ENCODE peak calls at places on chromosomes 13 and 19, in four cellular contexts. Y is tibial nerve, S is adrenal gland, K is mucosa of descending colon. Z is an unnamed sample. For H3K9me3 and H3K4me1, the result is how much of the 10 kb centered on the place peaks cover.

GRCh38 chr13:49890376-49890775 is 45.8 kb downstream of the SPRYD7 start:
- DNase-seq in Y (no peak), S (no peak), K (no peak), Z (no peak)

GRCh38 chr19:39937094-39937493 is 2.7 kb upstream of the FCGBP start:
- DNase-seq in Y (no peak), S (no peak), K (no peak), Z (no peak)

GRCh38 chr19:23346696-23347095 is 48.6 kb downstream of the ZNF91 start:
- DNase-seq in Y (no peak), S (no peak), K (no peak), Z (no peak)

GRCh38 chr19:17775991-17776803 is 18.7 kb upstream of the B3GNT3 start:
- DNase-seq in Y (no peak), S (no peak), K (no peak), Z (no peak)

GRCh38 chr13:32851083-32852064 is 164.8 kb upstream of the KL start:
- DNase-seq in Y (peak), S (no peak), K (no peak), Z (no peak)

GRCh38 chr13:114229486-114229885 is 5.2 kb upstream of the CDC16 start:
- DNase-seq in Y (no peak), S (no peak), K (no peak), Z (no peak)

GRCh38 chr13:36559388-36559787 is 114.4 kb upstream of the SERTM1 start:
- DNase-seq in Y (no peak), S (no peak), K (no peak), Z (no peak)

GRCh38 chr19:17114414-17114831 is 38.8 kb downstream of the MYO9B start:
- DNase-seq in Y (no peak), S (no peak), K (no peak), Z (no peak)

GRCh38 chr13:26589754-26590153 is 32.3 kb downstream of the WASF3 start:
- DNase-seq in Y (no peak), S (peak), K (no peak), Z (no peak)

GRCh38 chr19:43423779-43424178 is 9.1 kb downstream of the TEX101 start:
- DNase-seq in Y (no peak), S (no peak), K (no peak), Z (no peak)

GRCh38 chr13:85806553-85807175 is 7.4 kb upstream of the SLITRK6 start:
- DNase-seq in Y (no peak), S (no peak), K (no peak), Z (no peak)

GRCh38 chr19:6754136-6754535 is 13.1 kb downstream of the SH2D3A start:
- DNase-seq in Y (no peak), S (no peak), K (peak), Z (no peak)

GRCh38 chr19:35742121-35742724 is at the start of gene IGFLR1:
- DNase-seq in Y (no peak), S (no peak), K (no peak), Z (no peak)

GRCh38 chr13:49421391-49421790 is 22.5 kb downstream of the CAB39L start:
- DNase-seq in Y (no peak), S (no peak), K (no peak), Z (no peak)

GRCh38 chr19:12668937-12669271 is 2.3 kb downstream of the WDR83 start:
- DNase-seq in Y (peak), S (peak), K (no peak), Z (peak)

GRCh38 chr19:34145741-34146202 is 26.5 kb upstream of the LSM14A start:
- DNase-seq in Y (peak), S (peak), K (no peak), Z (peak)

GRCh38 chr13:35393886-35394285 is 82.6 kb downstream of the MAB21L1 start:
- DNase-seq in Y (no peak), S (no peak), K (no peak), Z (no peak)

GRCh38 chr19:39304701-39305571 is 8.7 kb downstream of the IFNL1 start:
- DNase-seq in Y (no peak), S (no peak), K (no peak), Z (no peak)

GRCh38 chr19:54478677-54479266 is 5.7 kb upstream of the CDC42EP5 start:
- DNase-seq in Y (no peak), S (no peak), K (no peak), Z (no peak)

GRCh38 chr13:23668557-23668956 is 98.3 kb downstream of the TNFRSF19 start:
- DNase-seq in Y (no peak), S (no peak), K (no peak), Z (no peak)

GRCh38 chr19:10219678-10220077 is 11.5 kb downstream of the S1PR2 start:
- DNase-seq in Y (no peak), S (no peak), K (no peak), Z (no peak)

GRCh38 chr19:36805364-36805763 is 32.8 kb upstream of the ZNF850 start:
- DNase-seq in Y (no peak), S (no peak), K (no peak), Z (no peak)

DNA sequence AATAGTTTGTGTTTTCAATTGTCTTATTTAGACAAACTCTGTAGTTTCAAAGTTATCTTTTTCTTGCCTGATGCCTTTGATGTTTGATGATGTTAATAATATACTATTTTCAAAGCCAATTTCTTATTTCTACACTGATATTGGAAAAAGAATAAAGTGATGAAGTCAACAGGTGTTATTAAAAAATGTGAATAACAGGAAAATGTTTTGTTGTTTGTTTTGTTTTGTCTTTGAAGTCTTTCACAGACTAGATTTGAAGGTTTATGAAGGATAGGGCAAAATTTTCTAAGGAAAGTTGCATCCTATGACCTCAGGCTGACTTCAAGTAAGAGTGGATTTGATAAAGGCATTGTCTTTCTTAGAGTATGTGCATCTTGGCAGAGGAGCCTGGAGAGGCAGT is 31.2 kb downstream of the ZNF790 start:
- DNase-seq in Y (no peak), S (no peak), K (no peak), Z (no peak)
- H3K9me3 ChIP-seq in Y (half or more), S (half or more), K (half or more), Z (under half)

GRCh38 chr19:45076851-45077730 is 813 bp upstream of the ZNF296 start:
- DNase-seq in Y (no peak), S (no peak), K (peak), Z (no peak)
- H3K4me1 ChIP-seq in Y (under half), S (under half), K (under half), Z (under half)

DNA sequence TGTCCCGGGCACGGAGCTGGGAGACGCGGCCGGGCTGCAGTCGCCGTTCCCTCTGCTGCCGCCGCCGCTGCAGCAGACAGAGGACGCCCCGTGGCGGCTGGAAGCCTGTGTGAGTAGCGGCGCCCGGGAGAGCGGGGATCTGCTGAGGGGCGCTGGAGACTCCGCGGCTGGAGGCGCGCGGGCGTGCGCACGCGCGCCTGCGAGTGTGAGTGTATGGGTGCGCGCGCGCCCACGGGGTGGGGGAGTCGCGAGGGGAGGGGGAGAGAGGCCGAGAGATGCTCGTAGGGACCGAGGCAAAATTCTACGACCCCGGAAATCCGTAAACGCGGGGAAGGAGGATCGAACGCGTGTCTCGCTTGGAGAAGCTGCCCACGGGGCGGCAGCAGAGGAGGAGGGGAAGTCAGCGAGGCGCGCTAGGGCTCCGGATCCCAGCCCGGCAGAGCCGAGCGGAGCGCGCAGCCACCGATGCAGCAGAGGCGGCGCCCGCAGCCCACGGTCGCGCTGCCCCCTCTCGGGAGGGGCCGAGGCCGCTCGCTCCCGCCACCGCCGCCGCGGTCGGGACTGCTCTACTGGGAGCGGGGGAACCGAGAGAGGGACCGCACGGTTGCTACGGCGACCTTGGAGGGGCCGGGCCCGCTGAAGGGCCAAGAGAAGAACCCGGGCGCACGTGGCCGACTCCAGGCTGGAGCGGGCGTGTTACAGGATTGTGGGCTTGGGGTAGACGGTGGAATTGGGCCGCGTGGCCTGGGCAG is at the start of gene ENOX1:
- DNase-seq in Y (no peak), S (peak), K (peak), Z (peak)
- TF ChIP-seq CTCF in Y (peak), S (no peak), K (no peak), Z (peak)

GRCh38 chr19:58357798-58358145 is 4.5 kb upstream of the A1BG start:
- DNase-seq in Y (no peak), S (no peak), K (no peak), Z (no peak)
- H3K9me3 ChIP-seq in Y (under half), S (under half), K (under half), Z (under half)

GRCh38 chr19:18845961-18846360 is 14.2 kb downstream of the UPF1 start:
- DNase-seq in Y (no peak), S (no peak), K (no peak), Z (no peak)
- H3K4me1 ChIP-seq in Y (under half), S (half or more), K (under half), Z (under half)

GRCh38 chr13:19632915-19633339 is 532 bp upstream of the MPHOSPH8 start:
- DNase-seq in Y (no peak), S (no peak), K (no peak), Z (no peak)

GRCh38 chr13:19634129-19634740 is 776 bp downstream of the MPHOSPH8 start:
- DNase-seq in Y (peak), S (peak), K (no peak), Z (peak)

GRCh38 chr13:19633340-19634128 is at the start of gene MPHOSPH8:
- DNase-seq in Y (peak), S (peak), K (peak), Z (peak)
- TF ChIP-seq CTCF in Y (peak), S (no peak), K (no peak), Z (no peak)

GRCh38 chr19:20879501-20879900 is 43.5 kb upstream of the ZNF85 start:
- DNase-seq in Y (no peak), S (no peak), K (no peak), Z (no peak)
- H3K9me3 ChIP-seq in Y (under half), S (under half), K (half or more), Z (under half)

GRCh38 chr13:40193290-40194203 is 472.9 kb downstream of the FOXO1 start:
- DNase-seq in Y (peak), S (no peak), K (no peak), Z (peak)

GRCh38 chr13:40191186-40191980 is 475.1 kb downstream of the FOXO1 start:
- DNase-seq in Y (no peak), S (no peak), K (no peak), Z (no peak)

GRCh38 chr13:40194204-40194806 is 472.1 kb downstream of the FOXO1 start:
- DNase-seq in Y (no peak), S (no peak), K (no peak), Z (peak)

GRCh38 chr13:40190656-40191100 is 475.8 kb downstream of the FOXO1 start:
- DNase-seq in Y (peak), S (peak), K (peak), Z (peak)

DNA sequence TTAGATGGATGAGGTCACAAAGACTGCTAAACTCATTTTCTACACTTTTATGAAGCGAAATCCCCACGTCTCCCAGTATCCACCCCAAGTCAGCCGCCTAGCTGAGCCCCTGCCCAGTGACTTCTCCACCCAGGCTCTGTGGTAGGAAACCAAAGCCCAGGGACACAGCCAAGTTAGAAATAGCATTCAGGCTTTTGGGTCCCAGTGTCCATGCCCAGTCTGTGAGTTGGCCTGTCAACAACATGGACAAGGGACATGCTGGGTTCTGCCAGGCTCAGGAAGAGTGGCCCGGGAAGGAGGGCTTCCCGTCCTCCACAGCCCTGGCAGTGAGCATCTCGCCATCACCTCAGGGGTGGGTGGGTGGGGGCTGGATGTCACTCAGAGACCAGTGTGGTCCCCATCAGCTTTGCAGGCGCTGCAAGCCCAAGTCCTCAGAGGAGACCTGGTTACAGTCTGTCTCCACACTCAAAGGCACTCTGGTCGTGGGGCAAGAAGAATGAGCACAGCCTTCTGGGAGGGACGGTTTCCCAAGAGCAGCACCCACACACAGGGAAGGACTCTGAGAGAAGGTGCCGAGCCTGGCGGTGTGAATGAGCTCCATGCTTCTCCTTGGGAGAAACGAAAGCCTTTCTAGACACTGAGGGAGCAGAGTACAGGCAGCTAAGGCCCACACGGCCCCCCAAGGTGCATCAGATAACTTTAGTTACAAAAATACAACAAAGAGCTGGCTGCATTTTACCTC is 473.8 kb downstream of the FOXO1 start:
- DNase-seq in Y (no peak), S (no peak), K (no peak), Z (no peak)
- H3K4me1 ChIP-seq in Y (half or more), S (under half), K (under half), Z (under half)

DNA sequence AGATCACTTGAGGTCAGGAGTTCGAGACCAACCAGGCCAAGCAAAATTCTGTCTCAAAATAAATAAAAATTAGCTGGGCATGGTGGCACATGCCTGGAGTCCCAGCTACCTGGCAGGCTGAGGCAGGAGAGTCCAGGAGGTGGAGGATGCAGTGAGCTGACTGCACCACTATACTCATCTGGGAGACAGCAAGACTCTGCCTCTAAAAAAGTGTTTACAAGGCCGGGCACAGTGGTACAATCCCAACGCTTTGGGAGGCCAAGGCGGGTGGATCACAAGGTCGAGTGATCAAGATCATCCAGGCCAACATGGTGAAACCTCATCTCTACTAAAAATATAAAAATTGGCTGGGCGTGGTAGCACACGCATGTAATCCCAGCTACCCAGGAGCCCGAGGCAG is 4.2 kb upstream of the DAPK3 start:
- DNase-seq in Y (no peak), S (no peak), K (no peak), Z (no peak)
- TF ChIP-seq CTCF in Y (no peak), S (no peak), K (no peak), Z (no peak)

GRCh38 chr19:51983361-51983760 is 3.3 kb downstream of the ZNF350 start:
- DNase-seq in Y (no peak), S (no peak), K (no peak), Z (no peak)

GRCh38 chr19:51986309-51987291 is at the start of gene ZNF350:
- DNase-seq in Y (peak), S (peak), K (peak), Z (peak)
- H3K9me3 ChIP-seq in Y (under half), S (under half), K (half or more), Z (under half)